ENCODE peak calls at places on chromosomes 4 and X, in seven cellular contexts. U is adrenal gland, V is foreskin keratinocyte, N is IMR-90, D is fibroblast of lung, O is psoas muscle, Z is hepatocyte. L is an unnamed sample. For H3K4me1, the result is how much of the 10 kb centered on the place peaks cover.

GRCh38 chr4:54568184-54568583 is 89.6 kb upstream of the KIT start:
- DNase-seq in U (peak), V (no peak), N (peak), D (peak), O (no peak), Z (no peak), L (peak)

GRCh38 chr4:154634058-154634457 is 21.6 kb upstream of the FGG start:
- DNase-seq in U (no peak), V (no peak), N (no peak), D (no peak), O (no peak), Z (no peak), L (no peak)

GRCh38 chr4:95363579-95363965 is 185.2 kb downstream of the UNC5C start:
- DNase-seq in U (no peak), V (no peak), N (no peak), D (no peak), O (no peak), Z (no peak), L (no peak)

GRCh38 chr4:140611854-140612253 is 43.1 kb upstream of the UCP1 start:
- DNase-seq in U (no peak), V (no peak), N (peak), D (no peak), O (no peak), Z (peak), L (no peak)

GRCh38 chrX:138769918-138770317 is 58.4 kb upstream of the FGF13 start:
- DNase-seq in U (no peak), V (no peak), N (no peak), D (no peak), O (no peak), Z (no peak), L (no peak)

GRCh38 chr4:86927843-86928395 is 6.9 kb upstream of the AFF1 start:
- DNase-seq in U (peak), V (peak), N (peak), D (peak), O (peak), Z (peak), L (no peak)

GRCh38 chrX:40132751-40133150 is 35.0 kb upstream of the BCOR start:
- DNase-seq in U (peak), V (peak), N (peak), D (peak), O (peak), Z (peak), L (no peak)

GRCh38 chrX:56986138-56986537 is 9.2 kb downstream of the SPIN3 start:
- DNase-seq in U (no peak), V (no peak), N (no peak), D (no peak), O (no peak), Z (no peak), L (no peak)

GRCh38 chr4:29805245-29805644 is 914.9 kb upstream of the PCDH7 start:
- DNase-seq in U (no peak), V (no peak), N (peak), D (peak), O (no peak), Z (peak), L (peak)

GRCh38 chrX:56233682-56234081 is 1.5 kb downstream of the KLF8 start:
- DNase-seq in U (peak), V (peak), N (no peak), D (peak), O (peak), Z (peak), L (peak)

GRCh38 chrX:150167482-150168324 is 195.4 kb upstream of the MAMLD1 start:
- DNase-seq in U (no peak), V (no peak), N (no peak), D (no peak), O (no peak), Z (no peak), L (no peak)

GRCh38 chrX:24214568-24214967 is 65.0 kb downstream of the ZFX start:
- DNase-seq in U (no peak), V (no peak), N (no peak), D (no peak), O (no peak), Z (no peak), L (no peak)

GRCh38 chrX:45758738-45759397 is 558.2 kb upstream of the DIPK2B start:
- DNase-seq in U (no peak), V (no peak), N (peak), D (no peak), O (no peak), Z (no peak), L (no peak)

GRCh38 chrX:123313486-123313885 is 129.4 kb downstream of the GRIA3 start:
- DNase-seq in U (no peak), V (no peak), N (no peak), D (no peak), O (no peak), Z (no peak), L (no peak)

GRCh38 chr4:85030156-85030555 is 63.7 kb upstream of the WDFY3 start:
- DNase-seq in U (no peak), V (no peak), N (no peak), D (no peak), O (no peak), Z (no peak), L (no peak)

GRCh38 chr4:37762294-37763163 is 64.0 kb upstream of the PGM2 start:
- DNase-seq in U (no peak), V (peak), N (peak), D (peak), O (no peak), Z (peak), L (no peak)

GRCh38 chrX:141341341-141341740 is 99.0 kb upstream of the SPANXC start:
- DNase-seq in U (peak), V (peak), N (peak), D (peak), O (no peak), Z (no peak), L (peak)

GRCh38 chr4:86117781-86118302 is 242.0 kb downstream of the MAPK10 start:
- DNase-seq in U (no peak), V (peak), N (peak), D (peak), O (no peak), Z (peak), L (peak)

GRCh38 chr4:154707877-154708276 is 35.9 kb upstream of the LRAT start:
- DNase-seq in U (no peak), V (peak), N (no peak), D (no peak), O (no peak), Z (no peak), L (no peak)

GRCh38 chr4:139872274-139872673 is 206.7 kb downstream of the MGST2 start:
- DNase-seq in U (no peak), V (peak), N (peak), D (peak), O (no peak), Z (peak), L (no peak)

GRCh38 chr4:95867919-95868318 is 28.0 kb downstream of the PDHA2 start:
- DNase-seq in U (no peak), V (no peak), N (no peak), D (peak), O (no peak), Z (peak), L (peak)

GRCh38 chr4:4694296-4694772 is 152.5 kb upstream of the STX18 start:
- DNase-seq in U (peak), V (no peak), N (peak), D (peak), O (no peak), Z (peak), L (peak)

GRCh38 chrX:47059142-47059874 is 18.9 kb upstream of the RGN start:
- DNase-seq in U (no peak), V (no peak), N (no peak), D (no peak), O (no peak), Z (no peak), L (no peak)

GRCh38 chrX:119236599-119237525 is 777 bp downstream of the PGRMC1 start:
- DNase-seq in U (peak), V (no peak), N (peak), D (peak), O (peak), Z (peak), L (peak)

GRCh38 chr4:83356899-83357661 is 22.4 kb upstream of the HPSE start:
- DNase-seq in U (no peak), V (peak), N (peak), D (peak), O (no peak), Z (peak), L (no peak)

GRCh38 chrX:111505783-111506182 is 5.7 kb upstream of the SERTM2 start:
- DNase-seq in U (no peak), V (no peak), N (no peak), D (no peak), O (no peak), Z (no peak), L (no peak)

GRCh38 chr4:69753666-69754065 is 6.8 kb downstream of the SULT1B1 start:
- DNase-seq in U (no peak), V (no peak), N (peak), D (peak), O (no peak), Z (no peak), L (peak)

GRCh38 chr4:179755322-179755721 is 2313.1 kb upstream of the AGA start:
- DNase-seq in U (no peak), V (no peak), N (no peak), D (peak), O (no peak), Z (no peak), L (peak)

GRCh38 chr4:15007201-15007600 is 4.9 kb downstream of the CPEB2 start:
- DNase-seq in U (no peak), V (no peak), N (no peak), D (no peak), O (no peak), Z (no peak), L (no peak)

GRCh38 chr4:6362896-6363295 is 93.2 kb downstream of the WFS1 start:
- DNase-seq in U (no peak), V (no peak), N (peak), D (peak), O (no peak), Z (peak), L (peak)

GRCh38 chrX:57270980-57271379 is 15.5 kb upstream of the FAAH2 start:
- DNase-seq in U (no peak), V (no peak), N (no peak), D (no peak), O (no peak), Z (no peak), L (no peak)

GRCh38 chrX:14038375-14039077 is 8.8 kb upstream of the GEMIN8 start:
- DNase-seq in U (no peak), V (no peak), N (no peak), D (no peak), O (no peak), Z (no peak), L (no peak)

GRCh38 chr4:5706486-5707290 is 1.7 kb downstream of the EVC2 start:
- DNase-seq in U (no peak), V (no peak), N (no peak), D (no peak), O (no peak), Z (no peak), L (no peak)

GRCh38 chrX:14032383-14032782 is 2.7 kb upstream of the GEMIN8 start:
- DNase-seq in U (peak), V (no peak), N (peak), D (peak), O (no peak), Z (peak), L (peak)

GRCh38 chrX:112688242-112688641 is 8.5 kb upstream of the LHFPL1 start:
- DNase-seq in U (no peak), V (no peak), N (no peak), D (no peak), O (no peak), Z (no peak), L (no peak)

GRCh38 chr4:7584133-7584532 is 149.4 kb upstream of the PSAPL1 start:
- DNase-seq in U (no peak), V (no peak), N (no peak), D (no peak), O (no peak), Z (no peak), L (no peak)

GRCh38 chrX:57929373-57929772 is 19.1 kb upstream of the ZXDA start:
- DNase-seq in U (no peak), V (no peak), N (peak), D (peak), O (no peak), Z (no peak), L (peak)

GRCh38 chr4:36224969-36225903 is 19.1 kb downstream of the ARAP2 start:
- DNase-seq in U (no peak), V (no peak), N (no peak), D (no peak), O (no peak), Z (no peak), L (no peak)

GRCh38 chr4:109721033-109721432 is 8.8 kb downstream of the PLA2G12A start:
- DNase-seq in U (no peak), V (no peak), N (peak), D (peak), O (no peak), Z (no peak), L (peak)

GRCh38 chr4:67087897-67088296 is 457.4 kb downstream of the CENPC start:
- DNase-seq in U (peak), V (no peak), N (no peak), D (no peak), O (peak), Z (peak), L (peak)
- TF ChIP-seq CTCF in U (peak), V (peak), N (no peak), D (no peak), O (peak), Z (peak), L (peak)

GRCh38 chr4:185344743-185345538 is 50.8 kb downstream of the LRP2BP start:
- DNase-seq in U (no peak), V (no peak), N (no peak), D (no peak), O (no peak), Z (no peak), L (no peak)
- H3K27ac ChIP-seq in U (no peak), V (no peak), N (no peak), D (no peak), O (no peak), Z (no peak), L (no peak)

GRCh38 chr4:122911588-122911987 is 10.8 kb downstream of the NUDT6 start:
- DNase-seq in U (no peak), V (no peak), N (no peak), D (no peak), O (no peak), Z (no peak), L (no peak)
- H3K4me1 ChIP-seq in U (under half), V (under half), N (under half), D (under half), O (under half), Z (under half), L (under half)

GRCh38 chrX:131405497-131405896 is 116.4 kb upstream of the IGSF1 start:
- DNase-seq in U (no peak), V (no peak), N (no peak), D (no peak), O (no peak), Z (no peak), L (no peak)
- TF ChIP-seq CTCF in U (no peak), V (no peak), N (no peak), D (no peak), O (no peak), Z (no peak), L (no peak)

L was measured in cardiac muscle cell.